ENCODE peak calls at places on chromosome X, in nine cellular contexts. O is cardiac muscle cell; Q is HepG2; T is effector memory CD4-positive, alpha-beta T cell; F is body of pancreas; W is OCI-LY7; M is A549; H is CD4-positive, alpha-beta memory T cell; D is Panc1. Z is an unnamed sample.

GRCh38 chrX:101080326-101080725 is 1.6 kb downstream of the TMEM35A start:
- DNase-seq in D (no peak), O (no peak), H (no peak), T (no peak), Q (no peak), W (no peak), M (no peak), F (no peak), Z (no peak)

GRCh38 chrX:96770315-96770714 is 85.7 kb downstream of the DIAPH2 start:
- DNase-seq in O (peak; percentile 24), M (peak; percentile 5), F (no peak), W (peak; percentile 23), D (no peak), H (peak; percentile 3), T (no peak), Q (peak; percentile 0), Z (no peak)

GRCh38 chrX:55057691-55058249 is 17.1 kb upstream of the PAGE2B start:
- DNase-seq in H (peak; percentile 41), O (peak; percentile 5), Q (peak; percentile 7), F (peak; percentile 52), W (peak; percentile 32), M (peak; percentile 33), T (peak; percentile 12), D (peak; percentile 20), Z (no peak)

GRCh38 chrX:47129879-47130358 is 14.6 kb downstream of the NDUFB11 start:
- DNase-seq in W (no peak), T (no peak), F (no peak), M (no peak), D (no peak), O (no peak), Q (no peak), H (no peak), Z (no peak)

GRCh38 chrX:121802881-121803412 is 755.5 kb downstream of the GLUD2 start:
- DNase-seq in O (no peak), T (no peak), F (no peak), H (no peak), W (no peak), D (no peak), M (no peak), Q (no peak), Z (no peak)

GRCh38 chrX:15301924-15302323 is 13.5 kb downstream of the ASB11 start:
- DNase-seq in M (no peak), F (peak; percentile 79), Q (no peak), T (no peak), O (no peak), W (no peak), D (no peak), H (no peak), Z (no peak)

GRCh38 chrX:123338240-123338639 is 154.2 kb downstream of the GRIA3 start:
- DNase-seq in W (no peak), M (no peak), H (no peak), D (no peak), T (no peak), O (no peak), Q (no peak), F (no peak), Z (no peak)

GRCh38 chrX:105315301-105315700 is 94.8 kb upstream of the TEX13A start:
- DNase-seq in W (no peak), D (no peak), H (no peak), O (no peak), F (no peak), M (no peak), T (no peak), Q (no peak), Z (peak; percentile 71)

GRCh38 chrX:53481093-53481492 is 46.9 kb upstream of the HSD17B10 start:
- DNase-seq in W (no peak), O (no peak), Q (no peak), D (no peak), M (peak; percentile 17), T (no peak), F (peak; percentile 41), H (no peak), Z (peak; percentile 6)

GRCh38 chrX:150897371-150898319 is 823 bp downstream of the CD99L2 start:
- DNase-seq in W (peak; percentile 58), H (peak; percentile 22), Q (no peak), D (no peak), M (peak; percentile 28), O (no peak), F (peak; percentile 45), T (peak; percentile 15), Z (peak; percentile 18)

GRCh38 chrX:119427024-119427794 is 28.1 kb downstream of the SLC25A43 start:
- DNase-seq in F (peak; percentile 15), O (no peak), D (no peak), T (no peak), Q (no peak), W (peak; percentile 78), H (no peak), M (peak; percentile 19), Z (no peak)

GRCh38 chrX:85964744-85965143 is 82.6 kb downstream of the CHM start:
- DNase-seq in H (no peak), W (no peak), M (no peak), F (no peak), O (no peak), T (no peak), Q (no peak), D (no peak), Z (no peak)

DNA sequence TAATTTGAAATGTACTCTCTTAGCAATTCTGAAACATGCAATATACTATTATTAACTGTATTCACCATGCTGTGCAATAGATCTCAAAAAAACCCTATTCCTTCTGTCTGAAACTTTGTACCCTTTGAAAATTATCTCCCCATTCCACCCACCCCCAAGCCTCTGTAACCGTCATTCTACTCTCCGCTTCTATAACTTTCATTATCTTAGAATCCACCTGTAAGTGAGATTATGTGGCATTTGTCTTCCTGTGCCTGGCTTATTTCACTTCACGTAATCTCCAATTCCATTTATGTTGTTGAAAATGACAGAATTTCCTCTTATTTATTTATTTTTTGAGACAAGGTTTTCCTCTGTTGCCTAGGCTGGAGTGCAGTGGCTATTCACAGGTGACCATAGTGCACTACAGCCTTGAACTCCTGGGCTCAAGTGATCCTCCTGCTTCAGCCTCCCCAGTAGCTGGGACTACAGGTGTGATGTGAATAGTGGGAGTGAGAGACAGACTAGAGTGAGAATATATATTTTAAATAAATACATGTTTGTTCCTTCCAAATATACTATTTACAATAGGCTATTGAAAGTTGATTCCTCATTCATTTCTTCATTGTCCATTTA is 30.5 kb downstream of the VSIG4 start:
- DNase-seq in W (no peak), O (no peak), Q (no peak), T (no peak), H (no peak), F (no peak), M (no peak), D (no peak), Z (no peak)
- H3K27ac ChIP-seq in W (no peak overlapping the region), O (no peak overlapping the region), Q (no peak overlapping the region), T (no peak overlapping the region), H (no peak overlapping the region), F (no peak overlapping the region), M (no peak overlapping the region), D (no peak overlapping the region), Z (no peak overlapping the region)

GRCh38 chrX:41442824-41443560 is 4.2 kb upstream of the NYX start:
- DNase-seq in Q (no peak), D (no peak), W (peak; percentile 37), F (no peak), H (no peak), O (peak; percentile 33), M (no peak), T (no peak), Z (no peak)
- H3K4me1 ChIP-seq in Q (peaks cover 21% of the 10 kb centered on the region), D (peaks cover 3% of the 10 kb centered on the region), W (peaks cover 62% of the 10 kb centered on the region), F (peaks cover 9% of the 10 kb centered on the region), H (peaks cover 6% of the 10 kb centered on the region), O (peaks cover 23% of the 10 kb centered on the region), M (peaks cover 17% of the 10 kb centered on the region), T (peaks cover 9% of the 10 kb centered on the region), Z (no peaks in the 10 kb centered on the region)

DNA sequence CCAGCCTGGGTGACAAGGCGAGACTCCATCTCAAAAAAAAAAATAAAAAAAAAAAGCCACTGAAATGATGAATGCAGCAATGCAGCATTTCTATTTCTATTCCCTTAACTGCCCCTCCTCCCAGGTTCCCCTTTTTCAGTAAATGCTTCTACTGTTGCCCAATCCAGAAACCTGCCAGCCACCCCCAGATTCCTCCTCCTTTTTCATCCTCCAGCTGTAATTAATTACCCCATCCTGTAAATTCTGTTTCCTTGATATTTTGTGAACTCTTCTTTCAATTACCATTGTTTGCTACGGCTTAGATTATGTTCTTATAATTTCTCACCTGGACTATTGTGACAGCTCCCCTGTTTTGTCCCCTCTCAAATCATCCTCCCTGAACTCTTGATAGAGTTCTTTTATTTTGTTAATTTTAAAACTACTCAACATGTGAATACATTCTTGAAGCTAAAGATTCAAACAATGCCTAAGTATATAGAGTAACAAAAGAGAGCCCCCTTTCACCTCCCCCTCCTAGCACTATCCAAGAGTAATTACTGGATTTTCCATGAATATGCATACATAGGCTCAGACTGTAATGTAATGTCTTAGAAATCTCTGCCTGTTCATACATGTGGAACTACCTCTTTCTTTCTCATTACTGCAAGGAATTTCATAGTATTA is 140.6 kb upstream of the GPC4 start:
- DNase-seq in T (no peak), D (no peak), H (no peak), W (no peak), O (no peak), M (no peak), Q (no peak), F (no peak), Z (no peak)
- H3K27ac ChIP-seq in T (no peak overlapping the region), D (no peak overlapping the region), H (no peak overlapping the region), W (no peak overlapping the region), O (no peak overlapping the region), M (no peak overlapping the region), Q (no peak overlapping the region), F (no peak overlapping the region), Z (no peak overlapping the region)

DNA sequence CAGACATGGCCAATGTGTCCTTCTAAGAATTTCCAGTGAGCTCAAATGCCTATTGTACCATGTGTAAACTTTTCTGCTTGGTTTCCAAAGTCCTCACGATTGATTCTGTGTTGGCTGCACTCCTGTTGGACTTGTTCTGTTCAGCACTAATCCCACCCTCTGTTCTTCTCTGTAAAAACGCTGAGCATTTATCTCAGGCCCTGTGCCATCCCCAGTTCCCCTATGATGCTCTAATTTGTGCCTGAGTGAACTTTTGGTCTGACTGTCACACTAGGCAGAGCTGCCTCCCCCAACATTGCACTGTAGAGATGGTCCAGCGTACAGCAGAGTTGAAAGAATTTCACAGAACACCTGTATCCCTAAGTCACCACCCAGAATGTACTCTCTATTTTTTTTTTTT is 76.1 kb upstream of the STS start:
- DNase-seq in T (no peak), H (no peak), M (no peak), F (no peak), D (no peak), Q (no peak), O (no peak), W (no peak), Z (no peak)
- H3K4me1 ChIP-seq in T (peaks cover 8% of the 10 kb centered on the region), H (peaks cover 19% of the 10 kb centered on the region), M (no peaks in the 10 kb centered on the region), F (peaks cover 21% of the 10 kb centered on the region), D (no peaks in the 10 kb centered on the region), Q (no peaks in the 10 kb centered on the region), O (no peaks in the 10 kb centered on the region), W (peaks cover 12% of the 10 kb centered on the region), Z (no peaks in the 10 kb centered on the region)

DNA sequence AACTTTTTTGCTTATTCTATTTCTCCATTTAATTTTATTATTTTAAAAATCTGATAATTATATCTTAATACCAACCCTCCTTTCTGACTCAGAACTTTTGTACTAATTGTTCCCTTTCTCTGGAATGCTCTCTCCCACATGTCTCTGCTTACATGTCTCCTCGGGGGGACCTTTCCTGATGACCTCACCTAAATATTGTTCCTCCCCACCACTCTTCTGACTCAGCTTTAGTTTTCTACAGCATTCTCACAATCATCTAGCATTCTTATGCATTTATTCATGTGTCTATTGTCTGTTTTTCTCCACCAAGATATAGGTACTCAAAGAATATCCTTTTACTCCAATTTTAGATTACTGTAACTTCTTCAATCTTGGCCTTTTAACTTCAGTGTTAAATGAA is 128.7 kb downstream of the MSL3 start:
- DNase-seq in W (no peak), T (no peak), D (no peak), F (no peak), M (peak; percentile 21), H (no peak), Q (no peak), O (no peak), Z (peak; percentile 66)
- H3K27ac ChIP-seq in W (no peak overlapping the region), T (no peak overlapping the region), D (no peak overlapping the region), F (no peak overlapping the region), M (no peak overlapping the region), H (no peak overlapping the region), Q (no peak overlapping the region), O (no peak overlapping the region), Z (peak overlapping the region; percentile 80)

Z was measured in foreskin keratinocyte.